ENCODE peak calls at places on chromosomes 16 and 17, in six cellular contexts. B, I, A, Q, W and U are unnamed samples.

GRCh38 chr16:82067042-82067809 is 32.2 kb downstream of the HSD17B2 start:
- DNase-seq in A (no peak), I (no peak), W (no peak), Q (no peak), B (no peak), U (no peak)

GRCh38 chr17:43753488-43754129 is 5.0 kb downstream of the SOST start:
- DNase-seq in A (no peak), Q (no peak), I (no peak), W (peak; percentile 22), B (no peak), U (no peak)

GRCh38 chr17:12673788-12674187 is 8.1 kb downstream of the MYOCD start:
- DNase-seq in A (no peak), Q (no peak), B (peak; percentile 10), W (peak; percentile 51), I (no peak), U (no peak)

GRCh38 chr16:82082543-82083244 is 47.6 kb downstream of the HSD17B2 start:
- DNase-seq in W (no peak), I (no peak), A (peak; percentile 15), Q (no peak), B (no peak), U (no peak)

GRCh38 chr17:80426671-80427326 is 11.8 kb downstream of the ENDOV start:
- DNase-seq in Q (peak; percentile 91), A (peak; percentile 67), B (peak; percentile 68), I (peak; percentile 95), W (peak; percentile 37), U (peak; percentile 89)

GRCh38 chr17:44928950-44929720 is 13.8 kb upstream of the GFAP start:
- DNase-seq in Q (no peak), B (no peak), W (no peak), A (no peak), I (peak; percentile 30), U (peak; percentile 51)

GRCh38 chr16:83689385-83689831 is 118.4 kb upstream of the HSBP1 start:
- DNase-seq in A (no peak), I (no peak), B (peak; percentile 96), W (peak; percentile 64), Q (no peak), U (no peak)

GRCh38 chr16:54407596-54407995 is 121.0 kb upstream of the IRX3 start:
- DNase-seq in B (peak; percentile 59), A (no peak), I (no peak), Q (no peak), W (peak; percentile 43), U (no peak)

GRCh38 chr17:47279062-47279801 is 25.6 kb downstream of the ITGB3 start:
- DNase-seq in W (peak; percentile 96), Q (no peak), I (peak; percentile 84), A (peak; percentile 24), B (peak; percentile 98), U (no peak)

GRCh38 chr17:68495081-68495480 is 17.1 kb upstream of the PRKAR1A start:
- DNase-seq in Q (no peak), I (no peak), B (no peak), A (no peak), W (no peak), U (no peak)

GRCh38 chr16:72768611-72769010 is 279.3 kb downstream of the ZFHX3 start:
- DNase-seq in Q (no peak), I (no peak), A (no peak), W (no peak), B (peak; percentile 49), U (no peak)

GRCh38 chr17:39012725-39013124 is 45.5 kb upstream of the FBXO47 start:
- DNase-seq in A (no peak), B (no peak), Q (no peak), W (no peak), I (no peak), U (no peak)

GRCh38 chr16:51429041-51429440 is 278.0 kb upstream of the SALL1 start:
- DNase-seq in B (no peak), W (no peak), Q (no peak), A (no peak), I (no peak), U (no peak)

GRCh38 chr16:26905336-26905735 is 161.4 kb upstream of the C16orf82 start:
- DNase-seq in W (no peak), A (no peak), B (no peak), I (no peak), Q (no peak), U (no peak)

GRCh38 chr17:68437979-68438877 is 19.1 kb downstream of the WIPI1 start:
- DNase-seq in A (no peak), W (no peak), I (peak; percentile 89), Q (no peak), B (peak; percentile 61), U (no peak)

GRCh38 chr16:64196444-64196843 is 925.4 kb downstream of the CDH11 start:
- DNase-seq in Q (no peak), I (no peak), B (peak; percentile 23), W (peak; percentile 58), A (no peak), U (no peak)

GRCh38 chr16:48053346-48053745 is 102.4 kb downstream of the ABCC12 start:
- DNase-seq in W (peak; percentile 67), B (peak; percentile 90), I (no peak), Q (peak; percentile 81), A (no peak), U (no peak)

GRCh38 chr17:76527430-76528111 is 9.9 kb downstream of the CYGB start:
- DNase-seq in A (no peak), Q (peak; percentile 32), W (no peak), I (peak; percentile 95), B (peak; percentile 95), U (no peak)

GRCh38 chr17:19018600-19018950 is 14.0 kb upstream of the FAM83G start:
- DNase-seq in A (no peak), I (no peak), Q (no peak), W (no peak), B (no peak), U (no peak)

GRCh38 chr16:68869492-68870084 is 26.3 kb downstream of the TANGO6 start:
- DNase-seq in I (no peak), B (no peak), W (no peak), A (no peak), Q (no peak), U (no peak)

GRCh38 chr17:82489117-82489516 is 30.4 kb upstream of the FOXK2 start:
- DNase-seq in Q (no peak), I (no peak), A (no peak), B (peak; percentile 36), W (peak; percentile 53), U (no peak)

GRCh38 chr16:87437327-87437726 is 45.2 kb downstream of the MAP1LC3B start:
- DNase-seq in A (no peak), W (no peak), Q (no peak), B (no peak), I (no peak), U (peak; percentile 81)

GRCh38 chr16:87438611-87438985 is 46.5 kb downstream of the MAP1LC3B start:
- DNase-seq in W (no peak), I (no peak), Q (no peak), A (no peak), B (no peak), U (peak; percentile 58)

GRCh38 chr16:87436225-87437172 is 44.4 kb downstream of the MAP1LC3B start:
- DNase-seq in A (no peak), Q (no peak), W (peak; percentile 16), I (no peak), B (peak; percentile 74), U (peak; percentile 61)

GRCh38 chr16:87439926-87440325 is 47.8 kb downstream of the MAP1LC3B start:
- DNase-seq in B (no peak), Q (no peak), I (no peak), A (no peak), W (no peak), U (no peak)

DNA sequence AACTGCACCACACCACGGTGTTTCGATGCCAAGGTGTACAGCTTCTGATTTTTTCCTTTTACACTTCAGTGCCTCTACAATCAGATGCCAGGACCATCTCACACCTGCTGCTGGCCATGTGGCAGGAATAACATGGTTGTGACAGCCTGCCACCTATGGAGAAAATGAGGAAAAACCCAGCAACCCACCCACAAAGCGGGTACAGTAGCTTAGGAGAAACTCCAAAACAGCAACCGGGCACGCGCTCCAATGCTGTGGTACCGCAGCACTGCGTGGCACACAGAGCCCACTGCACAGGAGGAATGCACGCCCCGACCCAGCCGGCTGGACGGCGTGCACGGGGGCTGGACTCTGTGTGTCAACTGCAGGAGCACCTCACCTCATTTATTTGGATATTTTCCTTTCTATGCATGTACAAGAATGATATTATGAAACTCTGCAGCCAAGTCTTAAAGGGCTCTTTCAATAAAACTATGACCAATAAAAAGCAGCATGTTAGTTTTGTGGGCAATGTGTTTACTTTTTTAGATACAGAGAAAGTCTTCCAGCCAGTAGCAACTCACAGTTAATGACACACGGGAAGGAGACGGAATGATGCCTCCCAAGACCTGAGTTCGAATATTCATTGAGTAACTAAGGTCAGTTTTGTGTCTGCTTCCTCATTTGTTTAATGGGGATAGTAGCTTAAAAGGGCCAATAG is 45.9 kb downstream of the MAP1LC3B start:
- DNase-seq in B (no peak), W (no peak), I (no peak), Q (no peak), A (no peak), U (peak; percentile 42)
- TF ChIP-seq CTCF in B (no peak), W (no peak), I (no peak), Q (no peak), A (no peak), U (no peak)

DNA sequence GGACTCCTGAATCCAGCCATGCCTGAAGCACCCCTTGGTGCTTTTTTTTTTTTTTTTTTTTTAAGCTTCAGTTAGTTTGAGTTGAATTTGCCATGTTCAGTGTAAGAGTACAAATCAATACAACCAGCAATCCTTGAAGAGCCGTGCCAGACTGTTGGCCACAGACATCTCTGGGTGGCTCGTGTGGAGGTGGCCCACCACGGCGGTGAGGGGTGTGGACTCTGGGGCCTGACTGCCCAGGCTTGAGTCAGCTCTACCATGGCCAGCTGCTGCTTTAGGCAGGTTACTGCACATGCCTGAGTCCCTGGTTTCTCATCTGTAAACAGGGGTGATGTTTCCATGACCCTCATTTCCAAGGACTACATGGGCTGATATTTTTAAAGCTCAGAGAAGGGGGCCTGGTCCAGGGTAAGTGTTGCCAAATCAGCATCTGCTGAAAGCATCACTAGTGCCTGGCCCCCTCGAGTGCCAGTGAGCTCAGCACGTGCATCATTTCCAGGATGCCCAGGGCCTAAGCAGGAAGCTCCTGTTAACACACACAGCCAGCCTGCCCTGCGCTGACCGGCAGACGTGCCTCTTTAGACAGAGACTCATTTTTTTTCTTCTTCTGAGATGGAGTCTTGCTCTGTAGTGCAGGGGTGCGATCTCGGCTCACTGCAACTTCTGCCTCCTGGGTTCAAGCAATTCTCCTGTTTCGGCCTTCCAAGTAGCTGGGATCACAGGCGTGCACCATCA is 90.1 kb downstream of the DNAH17 start:
- DNase-seq in W (no peak), A (no peak), B (no peak), Q (no peak), I (no peak), U (no peak)
- TF ChIP-seq CTCF in W (no peak), A (no peak), B (no peak), Q (no peak), I (no peak), U (no peak)

GRCh38 chr16:62194828-62195227 is 158.6 kb upstream of the CDH8 start:
- DNase-seq in A (no peak), B (no peak), W (no peak), I (no peak), Q (no peak), U (no peak)
- TF ChIP-seq CTCF in A (no peak), B (no peak), W (no peak), I (no peak), Q (no peak), U (peak; percentile 30)

DNA sequence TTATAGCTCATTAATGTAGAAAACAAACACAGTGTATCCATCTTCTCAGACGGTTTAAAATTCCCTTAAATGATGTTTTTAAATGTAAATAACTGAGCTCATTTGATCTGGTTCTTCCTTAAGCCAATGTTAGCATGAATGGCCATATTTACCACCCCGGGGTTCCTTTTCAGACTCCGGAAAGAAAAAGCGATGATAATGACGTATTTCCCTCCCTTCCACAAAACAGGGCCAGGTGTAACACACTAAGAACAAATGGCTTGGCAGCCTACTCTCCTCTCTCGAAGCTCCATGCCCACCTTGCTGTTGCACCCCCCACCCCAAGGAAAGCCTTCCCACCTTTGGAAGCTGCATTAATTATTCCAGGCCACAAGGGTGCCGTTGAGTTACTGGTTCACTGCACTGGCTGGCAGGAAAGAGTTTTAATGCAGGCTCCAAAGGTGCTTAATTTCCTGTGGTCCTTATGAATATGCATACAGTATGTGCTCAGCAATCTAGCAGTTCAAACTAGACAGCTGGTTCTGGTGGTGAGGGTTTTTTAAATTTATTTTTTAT is 378.9 kb downstream of the WWOX start:
- DNase-seq in Q (no peak), A (peak; percentile 18), W (no peak), B (no peak), I (no peak), U (no peak)
- TF ChIP-seq CTCF in Q (no peak), A (peak; percentile 33), W (peak; percentile 49), B (no peak), I (peak; percentile 39), U (no peak)